ENCODE peak calls at places on chromosomes 3 and 15, in nine cellular contexts. One of them, this sample, is unnamed.

GRCh38 chr15:50676799-50677483 is 9.7 kb downstream of the TRPM7 start:
- DNase-seq in ecto neural progenitor cell: no peak
- DNase-seq in foreskin fibroblast: peak
- DNase-seq in activated gamma-delta T cell treated with Interleukin-2 at 50 U/mL for 16 hours: no peak
- DNase-seq in AG08395: peak
- DNase-seq in lower leg skin: no peak
- DNase-seq in Daoy: peak
- DNase-seq in immature natural killer cell: no peak
- DNase-seq in CD4-positive, CD25-positive, alpha-beta regulatory T cell: no peak
- DNase-seq in this sample: peak

GRCh38 chr15:35379972-35380371 is 166.0 kb downstream of the DPH6 start:
- DNase-seq in lower leg skin: no peak
- DNase-seq in foreskin fibroblast: no peak
- DNase-seq in immature natural killer cell: no peak
- DNase-seq in CD4-positive, CD25-positive, alpha-beta regulatory T cell: no peak
- DNase-seq in activated gamma-delta T cell treated with Interleukin-2 at 50 U/mL for 16 hours: no peak
- DNase-seq in AG08395: no peak
- DNase-seq in Daoy: no peak
- DNase-seq in ecto neural progenitor cell: no peak
- DNase-seq in this sample: peak

GRCh38 chr3:126158016-126158911 is 22.1 kb downstream of the ALDH1L1 start:
- DNase-seq in ecto neural progenitor cell: no peak
- DNase-seq in activated gamma-delta T cell treated with Interleukin-2 at 50 U/mL for 16 hours: no peak
- DNase-seq in immature natural killer cell: no peak
- DNase-seq in CD4-positive, CD25-positive, alpha-beta regulatory T cell: no peak
- DNase-seq in foreskin fibroblast: no peak
- DNase-seq in lower leg skin: no peak
- DNase-seq in Daoy: no peak
- DNase-seq in AG08395: no peak
- DNase-seq in this sample: no peak

GRCh38 chr3:155743616-155744015 is 1.3 kb downstream of the PLCH1 start:
- DNase-seq in foreskin fibroblast: peak
- DNase-seq in CD4-positive, CD25-positive, alpha-beta regulatory T cell: peak
- DNase-seq in immature natural killer cell: no peak
- DNase-seq in lower leg skin: no peak
- DNase-seq in ecto neural progenitor cell: no peak
- DNase-seq in AG08395: no peak
- DNase-seq in Daoy: no peak
- DNase-seq in activated gamma-delta T cell treated with Interleukin-2 at 50 U/mL for 16 hours: no peak
- DNase-seq in this sample: no peak

GRCh38 chr3:192821161-192821560 is 93.8 kb upstream of the FGF12 start:
- DNase-seq in CD4-positive, CD25-positive, alpha-beta regulatory T cell: no peak
- DNase-seq in lower leg skin: no peak
- DNase-seq in ecto neural progenitor cell: no peak
- DNase-seq in immature natural killer cell: no peak
- DNase-seq in activated gamma-delta T cell treated with Interleukin-2 at 50 U/mL for 16 hours: no peak
- DNase-seq in Daoy: no peak
- DNase-seq in AG08395: no peak
- DNase-seq in foreskin fibroblast: no peak
- DNase-seq in this sample: no peak

GRCh38 chr3:66133853-66134445 is 86.9 kb upstream of the SLC25A26 start:
- DNase-seq in lower leg skin: no peak
- DNase-seq in activated gamma-delta T cell treated with Interleukin-2 at 50 U/mL for 16 hours: no peak
- DNase-seq in Daoy: no peak
- DNase-seq in AG08395: no peak
- DNase-seq in ecto neural progenitor cell: no peak
- DNase-seq in CD4-positive, CD25-positive, alpha-beta regulatory T cell: no peak
- DNase-seq in foreskin fibroblast: no peak
- DNase-seq in immature natural killer cell: no peak
- DNase-seq in this sample: no peak

GRCh38 chr15:66780973-66781718 is 79.1 kb downstream of the SMAD6 start:
- DNase-seq in foreskin fibroblast: no peak
- DNase-seq in immature natural killer cell: no peak
- DNase-seq in Daoy: no peak
- DNase-seq in ecto neural progenitor cell: no peak
- DNase-seq in lower leg skin: no peak
- DNase-seq in AG08395: no peak
- DNase-seq in activated gamma-delta T cell treated with Interleukin-2 at 50 U/mL for 16 hours: no peak
- DNase-seq in CD4-positive, CD25-positive, alpha-beta regulatory T cell: no peak
- DNase-seq in this sample: no peak

GRCh38 chr15:76006136-76006778 is 6.0 kb downstream of the NRG4 start:
- DNase-seq in activated gamma-delta T cell treated with Interleukin-2 at 50 U/mL for 16 hours: no peak
- DNase-seq in AG08395: peak
- DNase-seq in lower leg skin: no peak
- DNase-seq in CD4-positive, CD25-positive, alpha-beta regulatory T cell: no peak
- DNase-seq in immature natural killer cell: no peak
- DNase-seq in Daoy: peak
- DNase-seq in ecto neural progenitor cell: no peak
- DNase-seq in foreskin fibroblast: peak
- DNase-seq in this sample: no peak

GRCh38 chr3:120435621-120436020 is 15.2 kb downstream of the FSTL1 start:
- DNase-seq in activated gamma-delta T cell treated with Interleukin-2 at 50 U/mL for 16 hours: no peak
- DNase-seq in Daoy: peak
- DNase-seq in immature natural killer cell: no peak
- DNase-seq in ecto neural progenitor cell: no peak
- DNase-seq in lower leg skin: no peak
- DNase-seq in foreskin fibroblast: peak
- DNase-seq in AG08395: peak
- DNase-seq in CD4-positive, CD25-positive, alpha-beta regulatory T cell: no peak
- DNase-seq in this sample: peak

GRCh38 chr3:128997486-128997885 is 3.6 kb upstream of the CFAP92 start:
- DNase-seq in ecto neural progenitor cell: no peak
- DNase-seq in Daoy: no peak
- DNase-seq in CD4-positive, CD25-positive, alpha-beta regulatory T cell: no peak
- DNase-seq in lower leg skin: no peak
- DNase-seq in immature natural killer cell: no peak
- DNase-seq in foreskin fibroblast: no peak
- DNase-seq in AG08395: no peak
- DNase-seq in activated gamma-delta T cell treated with Interleukin-2 at 50 U/mL for 16 hours: no peak
- DNase-seq in this sample: no peak

GRCh38 chr3:55189359-55189801 is 261.5 kb upstream of the LRTM1 start:
- DNase-seq in AG08395: peak
- DNase-seq in immature natural killer cell: no peak
- DNase-seq in activated gamma-delta T cell treated with Interleukin-2 at 50 U/mL for 16 hours: no peak
- DNase-seq in foreskin fibroblast: peak
- DNase-seq in CD4-positive, CD25-positive, alpha-beta regulatory T cell: no peak
- DNase-seq in Daoy: peak
- DNase-seq in ecto neural progenitor cell: no peak
- DNase-seq in lower leg skin: no peak
- DNase-seq in this sample: peak

GRCh38 chr3:56980798-56981390 is 79.6 kb upstream of the SPATA12 start:
- DNase-seq in foreskin fibroblast: peak
- DNase-seq in immature natural killer cell: no peak
- DNase-seq in activated gamma-delta T cell treated with Interleukin-2 at 50 U/mL for 16 hours: peak
- DNase-seq in ecto neural progenitor cell: no peak
- DNase-seq in lower leg skin: no peak
- DNase-seq in Daoy: peak
- DNase-seq in CD4-positive, CD25-positive, alpha-beta regulatory T cell: no peak
- DNase-seq in AG08395: peak
- DNase-seq in this sample: peak

GRCh38 chr15:92949604-92950249 is 49.6 kb downstream of the CHD2 start:
- DNase-seq in activated gamma-delta T cell treated with Interleukin-2 at 50 U/mL for 16 hours: no peak
- DNase-seq in CD4-positive, CD25-positive, alpha-beta regulatory T cell: no peak
- DNase-seq in Daoy: no peak
- DNase-seq in AG08395: no peak
- DNase-seq in ecto neural progenitor cell: no peak
- DNase-seq in immature natural killer cell: no peak
- DNase-seq in foreskin fibroblast: no peak
- DNase-seq in lower leg skin: no peak
- DNase-seq in this sample: no peak

GRCh38 chr3:53493997-53494791 is at the start of gene CACNA1D:
- DNase-seq in CD4-positive, CD25-positive, alpha-beta regulatory T cell: no peak
- DNase-seq in ecto neural progenitor cell: peak
- DNase-seq in immature natural killer cell: no peak
- DNase-seq in activated gamma-delta T cell treated with Interleukin-2 at 50 U/mL for 16 hours: no peak
- DNase-seq in lower leg skin: no peak
- DNase-seq in AG08395: no peak
- DNase-seq in Daoy: peak
- DNase-seq in foreskin fibroblast: peak
- DNase-seq in this sample: no peak

GRCh38 chr3:18302517-18302916 is 122.6 kb downstream of the SATB1 start:
- DNase-seq in immature natural killer cell: no peak
- DNase-seq in lower leg skin: no peak
- DNase-seq in Daoy: peak
- DNase-seq in activated gamma-delta T cell treated with Interleukin-2 at 50 U/mL for 16 hours: no peak
- DNase-seq in foreskin fibroblast: peak
- DNase-seq in AG08395: peak
- DNase-seq in CD4-positive, CD25-positive, alpha-beta regulatory T cell: no peak
- DNase-seq in ecto neural progenitor cell: no peak
- DNase-seq in this sample: no peak

GRCh38 chr15:80846416-80846815 is 67.2 kb downstream of the CEMIP start:
- DNase-seq in Daoy: no peak
- DNase-seq in CD4-positive, CD25-positive, alpha-beta regulatory T cell: no peak
- DNase-seq in immature natural killer cell: no peak
- DNase-seq in AG08395: no peak
- DNase-seq in activated gamma-delta T cell treated with Interleukin-2 at 50 U/mL for 16 hours: no peak
- DNase-seq in lower leg skin: no peak
- DNase-seq in ecto neural progenitor cell: no peak
- DNase-seq in foreskin fibroblast: no peak
- DNase-seq in this sample: no peak

GRCh38 chr3:172163320-172163719 is 123.9 kb downstream of the FNDC3B start:
- DNase-seq in ecto neural progenitor cell: no peak
- DNase-seq in foreskin fibroblast: no peak
- DNase-seq in Daoy: no peak
- DNase-seq in lower leg skin: no peak
- DNase-seq in immature natural killer cell: no peak
- DNase-seq in AG08395: no peak
- DNase-seq in CD4-positive, CD25-positive, alpha-beta regulatory T cell: no peak
- DNase-seq in activated gamma-delta T cell treated with Interleukin-2 at 50 U/mL for 16 hours: no peak
- DNase-seq in this sample: no peak

GRCh38 chr3:138434276-138434874 is at the start of gene ESYT3:
- DNase-seq in foreskin fibroblast: peak
- DNase-seq in immature natural killer cell: no peak
- DNase-seq in CD4-positive, CD25-positive, alpha-beta regulatory T cell: peak
- DNase-seq in activated gamma-delta T cell treated with Interleukin-2 at 50 U/mL for 16 hours: peak
- DNase-seq in lower leg skin: peak
- DNase-seq in ecto neural progenitor cell: peak
- DNase-seq in AG08395: peak
- DNase-seq in Daoy: peak
- DNase-seq in this sample: no peak

GRCh38 chr3:46283851-46284450 is 41.7 kb downstream of the CCR3 start:
- DNase-seq in foreskin fibroblast: no peak
- DNase-seq in CD4-positive, CD25-positive, alpha-beta regulatory T cell: no peak
- DNase-seq in AG08395: no peak
- DNase-seq in immature natural killer cell: no peak
- DNase-seq in activated gamma-delta T cell treated with Interleukin-2 at 50 U/mL for 16 hours: no peak
- DNase-seq in ecto neural progenitor cell: no peak
- DNase-seq in lower leg skin: no peak
- DNase-seq in Daoy: no peak
- DNase-seq in this sample: no peak

GRCh38 chr15:63198315-63198714 is 8.9 kb downstream of the RAB8B start:
- DNase-seq in lower leg skin: no peak
- DNase-seq in CD4-positive, CD25-positive, alpha-beta regulatory T cell: no peak
- DNase-seq in AG08395: no peak
- DNase-seq in Daoy: no peak
- DNase-seq in foreskin fibroblast: peak
- DNase-seq in immature natural killer cell: no peak
- DNase-seq in activated gamma-delta T cell treated with Interleukin-2 at 50 U/mL for 16 hours: no peak
- DNase-seq in ecto neural progenitor cell: no peak
- DNase-seq in this sample: no peak

GRCh38 chr15:100042558-100042957 is 299.2 kb downstream of the ADAMTS17 start:
- DNase-seq in immature natural killer cell: no peak
- DNase-seq in activated gamma-delta T cell treated with Interleukin-2 at 50 U/mL for 16 hours: no peak
- DNase-seq in AG08395: no peak
- DNase-seq in foreskin fibroblast: peak
- DNase-seq in ecto neural progenitor cell: no peak
- DNase-seq in lower leg skin: no peak
- DNase-seq in CD4-positive, CD25-positive, alpha-beta regulatory T cell: no peak
- DNase-seq in Daoy: peak
- DNase-seq in this sample: no peak

GRCh38 chr3:100760377-100760776 is 51.1 kb downstream of the TFG start:
- DNase-seq in ecto neural progenitor cell: no peak
- DNase-seq in activated gamma-delta T cell treated with Interleukin-2 at 50 U/mL for 16 hours: no peak
- DNase-seq in AG08395: no peak
- DNase-seq in immature natural killer cell: no peak
- DNase-seq in Daoy: no peak
- DNase-seq in CD4-positive, CD25-positive, alpha-beta regulatory T cell: no peak
- DNase-seq in lower leg skin: no peak
- DNase-seq in foreskin fibroblast: no peak
- DNase-seq in this sample: no peak

GRCh38 chr15:74242296-74242929 is 6.3 kb downstream of the CCDC33 start:
- DNase-seq in immature natural killer cell: no peak
- DNase-seq in activated gamma-delta T cell treated with Interleukin-2 at 50 U/mL for 16 hours: no peak
- DNase-seq in ecto neural progenitor cell: no peak
- DNase-seq in lower leg skin: no peak
- DNase-seq in AG08395: peak
- DNase-seq in foreskin fibroblast: peak
- DNase-seq in CD4-positive, CD25-positive, alpha-beta regulatory T cell: no peak
- DNase-seq in Daoy: no peak
- DNase-seq in this sample: peak

GRCh38 chr3:113954091-113954685 is 6.4 kb downstream of the ZDHHC23 start:
- DNase-seq in ecto neural progenitor cell: no peak
- DNase-seq in activated gamma-delta T cell treated with Interleukin-2 at 50 U/mL for 16 hours: no peak
- DNase-seq in Daoy: no peak
- DNase-seq in AG08395: no peak
- DNase-seq in lower leg skin: no peak
- DNase-seq in immature natural killer cell: no peak
- DNase-seq in CD4-positive, CD25-positive, alpha-beta regulatory T cell: no peak
- DNase-seq in foreskin fibroblast: no peak
- DNase-seq in this sample: no peak